ENCODE peak calls at places on chromosome 3, in six cellular contexts. U is H1, D is K562, V is GM12878, J is GM23338, I is HepG2. Q is an unnamed sample.

GRCh38 chr3:45778761-45779201 is 17.6 kb downstream of the SLC6A20 start:
- DNase-seq in U (no peak), J (no peak), I (no peak), V (no peak), D (no peak), Q (no peak)

GRCh38 chr3:13157986-13158385 is 84.8 kb upstream of the IQSEC1 start:
- DNase-seq in I (no peak), J (no peak), V (no peak), U (no peak), D (no peak), Q (no peak)

GRCh38 chr3:195097331-195098255 is 173.4 kb downstream of the XXYLT1 start:
- DNase-seq in U (no peak), J (no peak), D (no peak), V (no peak), I (no peak), Q (no peak)

GRCh38 chr3:189038773-189039720 is 132.7 kb upstream of the TPRG1 start:
- DNase-seq in I (no peak), J (no peak), V (no peak), D (no peak), U (no peak), Q (no peak)

GRCh38 chr3:195238626-195239118 is 32.3 kb downstream of the XXYLT1 start:
- DNase-seq in D (no peak), J (no peak), V (no peak), I (no peak), U (no peak), Q (no peak)

GRCh38 chr3:139585820-139586219 is 46.3 kb upstream of the RBP1 start:
- DNase-seq in I (no peak), D (no peak), U (no peak), V (no peak), J (no peak), Q (no peak)

GRCh38 chr3:134197681-134198261 is 52.9 kb downstream of the RYK start:
- DNase-seq in J (peak), I (peak), U (no peak), D (peak), V (peak), Q (no peak)

GRCh38 chr3:79019137-79019923 is 748.5 kb downstream of the ROBO1 start:
- DNase-seq in V (no peak), D (no peak), I (peak), J (peak), U (peak), Q (peak)

GRCh38 chr3:16301490-16301889 is 36.5 kb downstream of the OXNAD1 start:
- DNase-seq in D (no peak), U (no peak), I (no peak), V (no peak), J (peak), Q (no peak)

GRCh38 chr3:186640473-186640818 is 247 bp downstream of the FETUB start:
- DNase-seq in U (no peak), V (no peak), J (peak), I (no peak), D (no peak), Q (no peak)

GRCh38 chr3:162538906-162539305 is 1042.3 kb downstream of the OTOL1 start:
- DNase-seq in I (no peak), V (no peak), U (no peak), J (no peak), D (no peak), Q (no peak)

GRCh38 chr3:14386254-14386653 is 16.2 kb upstream of the SLC6A6 start:
- DNase-seq in D (no peak), V (no peak), J (no peak), I (no peak), U (no peak), Q (no peak)

GRCh38 chr3:68878322-68878721 is 54.0 kb downstream of the TAFA4 start:
- DNase-seq in I (peak), U (no peak), D (peak), J (peak), V (no peak), Q (no peak)

GRCh38 chr3:16801698-16802097 is 83.1 kb upstream of the PLCL2 start:
- DNase-seq in I (no peak), D (no peak), V (no peak), J (no peak), U (no peak), Q (no peak)

GRCh38 chr3:88003115-88003755 is 55.6 kb downstream of the CGGBP1 start:
- DNase-seq in V (no peak), U (no peak), I (peak), D (peak), J (peak), Q (no peak)

GRCh38 chr3:124607163-124607562 is 123.1 kb upstream of the UMPS start:
- DNase-seq in I (peak), D (no peak), J (no peak), V (no peak), U (no peak), Q (no peak)

GRCh38 chr3:120077726-120078125 is 16.5 kb downstream of the GSK3B start:
- DNase-seq in J (no peak), U (no peak), V (no peak), D (no peak), I (no peak), Q (no peak)

GRCh38 chr3:181009225-181009624 is 19.7 kb upstream of the DNAJC19 start:
- DNase-seq in D (no peak), I (no peak), V (no peak), J (no peak), U (no peak), Q (no peak)

GRCh38 chr3:9704343-9705322 is 1.0 kb downstream of the CPNE9 start:
- DNase-seq in I (peak), V (no peak), U (peak), J (peak), D (peak), Q (peak)

GRCh38 chr3:175392653-175393052 is 533.5 kb downstream of the NAALADL2 start:
- DNase-seq in D (no peak), J (no peak), U (no peak), V (no peak), I (no peak), Q (no peak)

GRCh38 chr3:174737966-174738365 is 121.2 kb upstream of the NAALADL2 start:
- DNase-seq in V (no peak), D (no peak), J (no peak), U (no peak), I (no peak), Q (no peak)

GRCh38 chr3:132245547-132245946 is 71.7 kb upstream of the ACP3 start:
- DNase-seq in J (no peak), I (no peak), D (no peak), V (no peak), U (no peak), Q (no peak)

GRCh38 chr3:132239587-132239986 is 77.6 kb upstream of the ACP3 start:
- DNase-seq in D (no peak), V (no peak), I (no peak), U (no peak), J (no peak), Q (no peak)

GRCh38 chr3:132242095-132242494 is 75.1 kb upstream of the ACP3 start:
- DNase-seq in U (no peak), V (no peak), I (no peak), D (no peak), J (no peak), Q (no peak)

GRCh38 chr3:132246212-132246611 is 71.0 kb upstream of the ACP3 start:
- DNase-seq in V (no peak), U (no peak), J (no peak), I (no peak), D (no peak), Q (no peak)

DNA sequence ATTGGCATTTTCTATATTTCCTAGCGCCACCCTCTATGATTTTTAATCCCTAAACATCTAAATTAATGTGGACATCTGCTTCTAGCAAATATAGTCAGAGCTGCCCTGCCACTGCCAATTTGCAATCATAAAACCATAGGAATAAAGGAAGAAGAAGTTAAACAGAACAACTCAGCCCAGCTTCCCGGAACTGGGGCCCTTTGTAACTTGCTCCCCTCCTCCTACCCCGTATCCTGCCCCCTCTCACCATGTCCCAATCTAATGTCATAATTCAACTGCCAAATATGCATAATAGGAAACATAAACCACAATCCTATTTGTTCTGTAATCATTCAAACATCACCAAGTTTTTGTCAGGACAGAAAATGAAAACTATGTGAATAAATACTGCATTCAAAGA is 74.4 kb upstream of the ACP3 start:
- DNase-seq in V (no peak), D (no peak), J (no peak), I (no peak), U (no peak), Q (no peak)
- TF ChIP-seq CREB1 in V (no peak), D (no peak), J (no peak), I (no peak), U (no peak), Q (no peak)

GRCh38 chr3:172372895-172373294 is 75.4 kb downstream of the GHSR start:
- DNase-seq in U (no peak), J (no peak), I (no peak), D (no peak), V (no peak), Q (no peak)
- TF ChIP-seq CTCF in U (no peak), J (no peak), I (no peak), D (no peak), V (no peak), Q (no peak)

DNA sequence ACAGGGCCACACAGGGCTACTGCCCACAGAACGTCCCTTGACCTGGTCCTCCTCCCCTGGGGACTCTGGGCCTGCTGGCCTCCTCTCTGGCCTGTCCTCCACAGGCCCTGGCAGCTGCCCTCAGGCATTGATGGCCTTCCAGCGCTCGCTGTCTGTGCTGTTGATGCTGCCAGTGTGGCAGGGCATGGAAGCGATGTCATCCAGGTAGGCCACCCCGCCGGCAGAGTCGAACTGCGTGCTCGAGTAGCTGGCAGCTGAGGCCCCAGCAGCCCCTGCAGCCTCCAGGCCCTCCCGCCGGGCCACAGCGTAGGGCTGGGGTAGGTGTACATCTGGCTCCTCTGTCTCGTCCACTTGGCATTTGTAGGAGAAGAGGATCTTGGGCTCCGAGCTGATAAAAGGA is 17.1 kb downstream of the TPRA1 start:
- DNase-seq in U (no peak), V (no peak), J (no peak), I (no peak), D (no peak), Q (no peak)
- TF ChIP-seq CREB1 in U (no peak), V (no peak), J (no peak), I (no peak), D (no peak), Q (no peak)

GRCh38 chr3:38165722-38166387 is 518 bp downstream of the OXSR1 start:
- DNase-seq in V (no peak), D (peak), J (peak), U (no peak), I (peak), Q (no peak)

GRCh38 chr3:38164966-38165721 is at the start of gene OXSR1:
- DNase-seq in J (peak), D (peak), I (peak), U (peak), V (peak), Q (peak)

GRCh38 chr3:38163117-38163870 is 2.0 kb upstream of the OXSR1 start:
- DNase-seq in U (no peak), I (peak), V (no peak), D (peak), J (peak), Q (no peak)

GRCh38 chr3:38168151-38168987 is 3.0 kb downstream of the OXSR1 start:
- DNase-seq in V (no peak), D (no peak), I (no peak), U (no peak), J (no peak), Q (no peak)

DNA sequence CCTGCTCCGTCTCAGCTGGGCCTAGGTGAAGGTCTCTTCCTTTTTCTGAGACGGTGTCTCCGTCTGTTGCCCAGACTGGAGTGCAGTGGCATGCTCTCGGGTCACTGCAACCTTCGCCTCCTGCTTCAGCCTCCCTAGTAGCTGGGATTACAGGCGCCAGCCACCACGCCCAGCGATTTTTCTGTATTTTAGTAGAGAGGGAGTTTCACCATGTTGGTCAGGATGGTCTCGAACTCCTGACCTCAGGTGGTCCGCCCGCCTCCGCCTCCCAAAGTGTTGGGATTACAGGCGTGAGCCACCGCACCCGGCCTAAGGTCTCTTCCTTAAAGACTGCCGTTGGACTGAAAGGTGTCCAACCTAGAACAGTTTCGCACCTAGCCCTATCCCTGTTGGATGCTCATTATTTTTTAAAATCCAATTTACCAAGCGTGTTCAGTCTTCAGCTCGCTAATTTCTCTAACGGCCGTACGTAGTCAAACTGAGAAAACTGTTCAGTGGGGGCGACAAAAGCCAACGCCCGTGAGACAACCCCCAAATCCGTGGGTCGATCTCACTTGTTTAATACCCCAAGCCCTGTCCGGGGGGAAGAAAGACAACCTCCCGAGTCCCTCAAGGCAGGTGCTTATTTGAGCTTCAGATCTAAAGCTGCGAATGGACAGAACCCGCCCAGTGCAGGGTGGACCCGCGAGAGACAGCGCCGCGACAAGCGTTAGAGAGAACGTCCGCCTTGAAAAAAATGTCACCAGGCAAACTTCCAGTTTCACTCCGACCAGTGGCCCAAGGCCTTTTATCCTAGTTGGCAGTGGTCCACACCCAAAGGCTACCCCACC is 986 bp upstream of the OXSR1 start:
- DNase-seq in D (no peak), J (no peak), V (no peak), U (no peak), I (no peak), Q (no peak)
- TF ChIP-seq CTCF in D (no peak), J (no peak), V (no peak), U (no peak), I (peak), Q (no peak)

GRCh38 chr3:41370307-41370706 is 171.0 kb downstream of the CTNNB1 start:
- DNase-seq in V (no peak), D (no peak), J (no peak), I (no peak), U (no peak), Q (no peak)
- TF ChIP-seq CREB1 in V (no peak), D (no peak), J (no peak), I (no peak), U (no peak), Q (no peak)

GRCh38 chr3:38297537-38297936 is 15.4 kb downstream of the SLC22A14 start:
- DNase-seq in I (no peak), J (no peak), V (no peak), D (no peak), U (no peak), Q (no peak)

DNA sequence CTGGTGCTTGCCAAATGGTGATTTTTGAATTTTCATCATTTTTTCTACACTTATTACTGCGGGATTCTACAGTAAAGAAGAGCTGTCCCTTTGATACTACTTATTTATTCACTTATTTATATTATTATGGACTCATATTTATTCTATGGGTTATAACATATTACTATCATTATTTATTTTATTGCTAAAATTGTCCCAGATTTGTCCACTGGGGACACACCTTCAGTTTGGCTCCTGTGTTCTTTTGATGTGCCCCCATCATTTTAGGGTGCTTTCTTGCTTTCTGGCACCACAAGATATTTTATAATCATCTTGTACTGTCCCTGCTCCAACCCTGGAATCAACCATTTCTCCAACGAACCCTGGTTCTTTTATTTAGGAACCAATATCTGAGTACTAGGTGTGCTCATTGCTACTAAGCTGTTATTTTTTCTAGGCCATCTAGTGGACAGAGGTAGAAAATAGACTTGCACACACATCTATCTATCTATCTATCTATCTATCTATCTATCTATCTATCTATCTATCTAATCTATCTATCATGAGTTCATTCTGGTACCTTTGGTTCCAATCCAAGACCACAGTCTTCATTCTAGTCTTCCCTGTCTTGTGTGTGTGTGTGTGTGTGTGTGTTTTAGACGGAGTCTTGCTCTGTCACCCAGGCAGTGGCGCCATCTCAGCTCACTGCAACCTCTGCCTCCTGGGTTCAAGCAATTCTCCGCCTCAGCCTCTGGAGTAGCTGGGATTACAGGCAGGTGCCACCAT is 16.0 kb downstream of the SLC22A14 start:
- DNase-seq in I (no peak), D (no peak), U (no peak), V (peak), J (peak), Q (no peak)
- TF ChIP-seq CTCF in I (peak), D (no peak), U (no peak), V (peak), J (peak), Q (peak)

DNA sequence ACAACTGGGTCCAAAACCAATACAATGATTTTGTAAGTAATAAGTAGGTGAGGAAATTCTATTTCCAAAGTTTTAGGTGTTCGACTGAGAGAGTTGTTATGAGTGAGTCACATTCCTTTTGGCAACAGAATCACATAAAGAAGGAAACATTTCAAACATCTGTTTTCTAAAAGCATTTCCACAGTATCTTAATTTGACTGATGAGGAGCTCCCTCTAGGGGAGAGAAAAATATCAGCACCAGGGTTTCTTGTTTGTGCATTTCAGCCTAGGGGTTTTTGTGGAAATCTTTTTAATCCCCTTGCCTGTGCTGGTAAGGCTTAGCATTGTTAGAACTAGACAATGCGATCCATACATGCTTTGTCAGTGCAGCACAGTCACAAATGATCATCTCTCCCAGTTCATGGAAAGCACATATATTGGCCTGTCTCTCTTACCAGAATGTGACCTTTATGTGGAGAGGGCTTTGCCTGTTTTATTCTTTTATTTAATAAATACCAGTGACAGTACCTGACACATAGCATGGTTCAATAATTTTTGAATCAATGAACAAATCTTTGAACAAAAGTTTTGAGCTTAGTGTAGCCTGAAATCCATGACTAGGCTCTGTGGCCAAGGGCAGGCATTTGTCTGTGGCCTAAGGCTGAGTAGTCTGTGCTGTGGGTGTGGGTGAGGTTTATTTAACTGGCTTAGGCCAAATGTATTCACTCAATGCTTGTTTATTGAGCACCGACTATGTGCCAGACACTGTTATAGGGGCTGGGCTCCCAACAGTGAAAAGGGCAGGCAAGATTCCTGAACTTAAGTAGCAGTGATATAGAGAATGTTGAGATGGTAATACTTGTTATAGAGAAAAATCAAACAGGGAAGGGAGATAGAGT is 21.1 kb upstream of the IQCF6 start:
- DNase-seq in U (peak), D (peak), J (peak), V (peak), I (peak), Q (no peak)
- TF ChIP-seq CREB1 in U (no peak), D (no peak), J (no peak), V (no peak), I (no peak), Q (no peak)

GRCh38 chr3:153960701-153961100 is 160.5 kb upstream of the ARHGEF26 start:
- DNase-seq in V (no peak), J (no peak), I (no peak), U (no peak), D (no peak), Q (no peak)

GRCh38 chr3:153961498-153961897 is 159.7 kb upstream of the ARHGEF26 start:
- DNase-seq in V (no peak), D (no peak), J (peak), I (no peak), U (no peak), Q (no peak)

GRCh38 chr3:153959321-153959717 is 161.9 kb upstream of the ARHGEF26 start:
- DNase-seq in U (no peak), J (no peak), D (no peak), V (no peak), I (no peak), Q (no peak)

GRCh38 chr3:153958635-153959320 is 162.4 kb upstream of the ARHGEF26 start:
- DNase-seq in J (no peak), D (no peak), I (no peak), U (no peak), V (no peak), Q (no peak)

GRCh38 chr3:153956621-153957020 is 164.6 kb upstream of the ARHGEF26 start:
- DNase-seq in D (no peak), U (no peak), J (peak), V (no peak), I (no peak), Q (no peak)
- TF ChIP-seq CTCF in D (no peak), U (no peak), J (no peak), V (no peak), I (no peak), Q (no peak)